ENCODE peak calls at places on chromosomes 4 and X, in eight cellular contexts. One of them, this sample, is unnamed.

GRCh38 chrX:23403849-23404248 is 69.2 kb downstream of the PTCHD1 start:
- DNase-seq in HCEC 1CT: no peak
- DNase-seq in Karpas-422: no peak
- DNase-seq in stimulated activated CD4-positive, alpha-beta T cell treated with anti-CD3 and anti-CD28 coated beads, Interleukin-15, amount 100 ng/mL, for 1 hour: no peak
- DNase-seq in head of caudate nucleus: no peak
- DNase-seq in NCI-H1092 treated with DMSO at 0.1 percent for 48 hours: peak
- DNase-seq in KG1: no peak
- DNase-seq in T-helper 9 cell: no peak
- DNase-seq in this sample: no peak

GRCh38 chr4:158209825-158210807 is at the start of gene TMEM144:
- DNase-seq in HCEC 1CT: peak
- DNase-seq in stimulated activated CD4-positive, alpha-beta T cell treated with anti-CD3 and anti-CD28 coated beads, Interleukin-15, amount 100 ng/mL, for 1 hour: peak
- DNase-seq in NCI-H1092 treated with DMSO at 0.1 percent for 48 hours: no peak
- DNase-seq in T-helper 9 cell: no peak
- DNase-seq in head of caudate nucleus: peak
- DNase-seq in KG1: peak
- DNase-seq in Karpas-422: no peak
- DNase-seq in this sample: peak

GRCh38 chr4:97411352-97411751 is 731.9 kb downstream of the STPG2 start:
- DNase-seq in NCI-H1092 treated with DMSO at 0.1 percent for 48 hours: no peak
- DNase-seq in stimulated activated CD4-positive, alpha-beta T cell treated with anti-CD3 and anti-CD28 coated beads, Interleukin-15, amount 100 ng/mL, for 1 hour: no peak
- DNase-seq in T-helper 9 cell: no peak
- DNase-seq in head of caudate nucleus: no peak
- DNase-seq in Karpas-422: no peak
- DNase-seq in KG1: no peak
- DNase-seq in HCEC 1CT: no peak
- DNase-seq in this sample: no peak

GRCh38 chr4:79227896-79228295 is 98.0 kb downstream of the NAA11 start:
- DNase-seq in head of caudate nucleus: no peak
- DNase-seq in KG1: no peak
- DNase-seq in HCEC 1CT: peak
- DNase-seq in Karpas-422: no peak
- DNase-seq in stimulated activated CD4-positive, alpha-beta T cell treated with anti-CD3 and anti-CD28 coated beads, Interleukin-15, amount 100 ng/mL, for 1 hour: no peak
- DNase-seq in T-helper 9 cell: no peak
- DNase-seq in NCI-H1092 treated with DMSO at 0.1 percent for 48 hours: no peak
- DNase-seq in this sample: no peak

GRCh38 chr4:151025759-151026158 is 10.7 kb upstream of the LRBA start:
- DNase-seq in HCEC 1CT: no peak
- DNase-seq in Karpas-422: no peak
- DNase-seq in head of caudate nucleus: no peak
- DNase-seq in T-helper 9 cell: no peak
- DNase-seq in stimulated activated CD4-positive, alpha-beta T cell treated with anti-CD3 and anti-CD28 coated beads, Interleukin-15, amount 100 ng/mL, for 1 hour: no peak
- DNase-seq in KG1: no peak
- DNase-seq in NCI-H1092 treated with DMSO at 0.1 percent for 48 hours: no peak
- DNase-seq in this sample: no peak

GRCh38 chr4:37594095-37594494 is 92.1 kb downstream of the RELL1 start:
- DNase-seq in stimulated activated CD4-positive, alpha-beta T cell treated with anti-CD3 and anti-CD28 coated beads, Interleukin-15, amount 100 ng/mL, for 1 hour: no peak
- DNase-seq in NCI-H1092 treated with DMSO at 0.1 percent for 48 hours: no peak
- DNase-seq in T-helper 9 cell: no peak
- DNase-seq in Karpas-422: no peak
- DNase-seq in KG1: no peak
- DNase-seq in HCEC 1CT: no peak
- DNase-seq in head of caudate nucleus: no peak
- DNase-seq in this sample: no peak

GRCh38 chrX:124984140-124984813 is 335.4 kb upstream of the TEX13C start:
- DNase-seq in KG1: no peak
- DNase-seq in NCI-H1092 treated with DMSO at 0.1 percent for 48 hours: no peak
- DNase-seq in head of caudate nucleus: no peak
- DNase-seq in T-helper 9 cell: no peak
- DNase-seq in Karpas-422: no peak
- DNase-seq in stimulated activated CD4-positive, alpha-beta T cell treated with anti-CD3 and anti-CD28 coated beads, Interleukin-15, amount 100 ng/mL, for 1 hour: no peak
- DNase-seq in HCEC 1CT: no peak
- DNase-seq in this sample: no peak

GRCh38 chrX:63686878-63687714 is 97.9 kb downstream of the ARHGEF9 start:
- DNase-seq in NCI-H1092 treated with DMSO at 0.1 percent for 48 hours: peak
- DNase-seq in T-helper 9 cell: no peak
- DNase-seq in head of caudate nucleus: no peak
- DNase-seq in HCEC 1CT: peak
- DNase-seq in stimulated activated CD4-positive, alpha-beta T cell treated with anti-CD3 and anti-CD28 coated beads, Interleukin-15, amount 100 ng/mL, for 1 hour: no peak
- DNase-seq in KG1: no peak
- DNase-seq in Karpas-422: peak
- DNase-seq in this sample: no peak

GRCh38 chr4:183409956-183410355 is 34.5 kb upstream of the CDKN2AIP start:
- DNase-seq in KG1: no peak
- DNase-seq in stimulated activated CD4-positive, alpha-beta T cell treated with anti-CD3 and anti-CD28 coated beads, Interleukin-15, amount 100 ng/mL, for 1 hour: no peak
- DNase-seq in NCI-H1092 treated with DMSO at 0.1 percent for 48 hours: no peak
- DNase-seq in head of caudate nucleus: no peak
- DNase-seq in Karpas-422: no peak
- DNase-seq in HCEC 1CT: no peak
- DNase-seq in T-helper 9 cell: no peak
- DNase-seq in this sample: no peak

GRCh38 chr4:152690706-152691651 is 11.2 kb upstream of the TMEM154 start:
- DNase-seq in NCI-H1092 treated with DMSO at 0.1 percent for 48 hours: peak
- DNase-seq in stimulated activated CD4-positive, alpha-beta T cell treated with anti-CD3 and anti-CD28 coated beads, Interleukin-15, amount 100 ng/mL, for 1 hour: no peak
- DNase-seq in KG1: no peak
- DNase-seq in Karpas-422: no peak
- DNase-seq in head of caudate nucleus: no peak
- DNase-seq in T-helper 9 cell: no peak
- DNase-seq in HCEC 1CT: no peak
- DNase-seq in this sample: peak

GRCh38 chr4:159410076-159410777 is 307.3 kb downstream of the RAPGEF2 start:
- DNase-seq in head of caudate nucleus: no peak
- DNase-seq in NCI-H1092 treated with DMSO at 0.1 percent for 48 hours: no peak
- DNase-seq in KG1: no peak
- DNase-seq in HCEC 1CT: peak
- DNase-seq in stimulated activated CD4-positive, alpha-beta T cell treated with anti-CD3 and anti-CD28 coated beads, Interleukin-15, amount 100 ng/mL, for 1 hour: no peak
- DNase-seq in Karpas-422: no peak
- DNase-seq in T-helper 9 cell: no peak
- DNase-seq in this sample: no peak

GRCh38 chr4:24656906-24657305 is 72.6 kb upstream of the DHX15 start:
- DNase-seq in head of caudate nucleus: no peak
- DNase-seq in KG1: no peak
- DNase-seq in NCI-H1092 treated with DMSO at 0.1 percent for 48 hours: no peak
- DNase-seq in stimulated activated CD4-positive, alpha-beta T cell treated with anti-CD3 and anti-CD28 coated beads, Interleukin-15, amount 100 ng/mL, for 1 hour: no peak
- DNase-seq in Karpas-422: no peak
- DNase-seq in HCEC 1CT: no peak
- DNase-seq in T-helper 9 cell: no peak
- DNase-seq in this sample: no peak

GRCh38 chr4:56908206-56909082 is 744 bp downstream of the REST start:
- DNase-seq in KG1: peak
- DNase-seq in stimulated activated CD4-positive, alpha-beta T cell treated with anti-CD3 and anti-CD28 coated beads, Interleukin-15, amount 100 ng/mL, for 1 hour: peak
- DNase-seq in HCEC 1CT: peak
- DNase-seq in head of caudate nucleus: peak
- DNase-seq in NCI-H1092 treated with DMSO at 0.1 percent for 48 hours: no peak
- DNase-seq in T-helper 9 cell: peak
- DNase-seq in Karpas-422: peak
- DNase-seq in this sample: no peak

GRCh38 chr4:13963601-13964000 is 336.1 kb upstream of the BOD1L1 start:
- DNase-seq in NCI-H1092 treated with DMSO at 0.1 percent for 48 hours: no peak
- DNase-seq in HCEC 1CT: no peak
- DNase-seq in Karpas-422: no peak
- DNase-seq in KG1: no peak
- DNase-seq in stimulated activated CD4-positive, alpha-beta T cell treated with anti-CD3 and anti-CD28 coated beads, Interleukin-15, amount 100 ng/mL, for 1 hour: no peak
- DNase-seq in head of caudate nucleus: no peak
- DNase-seq in T-helper 9 cell: no peak
- DNase-seq in this sample: no peak

GRCh38 chrX:3743821-3744439 is 30.5 kb upstream of the PRKX start:
- DNase-seq in head of caudate nucleus: no peak
- DNase-seq in KG1: no peak
- DNase-seq in Karpas-422: no peak
- DNase-seq in stimulated activated CD4-positive, alpha-beta T cell treated with anti-CD3 and anti-CD28 coated beads, Interleukin-15, amount 100 ng/mL, for 1 hour: no peak
- DNase-seq in NCI-H1092 treated with DMSO at 0.1 percent for 48 hours: no peak
- DNase-seq in T-helper 9 cell: peak
- DNase-seq in HCEC 1CT: no peak
- DNase-seq in this sample: no peak

This sample was measured in DMS153.